ENCODE peak calls at places on chromosomes 3 and 15, in five cellular contexts. One of them, this sample, is unnamed.

GRCh38 chr3:8681349-8681748 is 36.8 kb upstream of the SSUH2 start:
- DNase-seq in GM12865: no peak
- DNase-seq in kidney epithelial cell: no peak
- DNase-seq in mammary epithelial cell: no peak
- DNase-seq in cardiac fibroblast: no peak
- DNase-seq in this sample: no peak

GRCh38 chr15:44157679-44158078 is 37.4 kb downstream of the FRMD5 start:
- DNase-seq in mammary epithelial cell: peak
- DNase-seq in GM12865: no peak
- DNase-seq in kidney epithelial cell: peak
- DNase-seq in cardiac fibroblast: peak
- DNase-seq in this sample: no peak

GRCh38 chr15:89136818-89137772 is 48.8 kb downstream of the ABHD2 start:
- DNase-seq in cardiac fibroblast: peak
- DNase-seq in GM12865: no peak
- DNase-seq in kidney epithelial cell: no peak
- DNase-seq in mammary epithelial cell: no peak
- DNase-seq in this sample: no peak

GRCh38 chr3:188863999-188864406 is 307.8 kb upstream of the TPRG1 start:
- DNase-seq in kidney epithelial cell: no peak
- DNase-seq in cardiac fibroblast: no peak
- DNase-seq in GM12865: no peak
- DNase-seq in mammary epithelial cell: no peak
- DNase-seq in this sample: no peak

GRCh38 chr3:23493846-23494245 is 290.7 kb downstream of the UBE2E2 start:
- DNase-seq in kidney epithelial cell: peak
- DNase-seq in cardiac fibroblast: no peak
- DNase-seq in GM12865: no peak
- DNase-seq in mammary epithelial cell: no peak
- DNase-seq in this sample: no peak

GRCh38 chr3:156207802-156208685 is 87.7 kb downstream of the KCNAB1 start:
- DNase-seq in cardiac fibroblast: peak
- DNase-seq in mammary epithelial cell: no peak
- DNase-seq in GM12865: no peak
- DNase-seq in kidney epithelial cell: no peak
- DNase-seq in this sample: no peak

GRCh38 chr3:18335202-18335601 is 89.9 kb downstream of the SATB1 start:
- DNase-seq in kidney epithelial cell: no peak
- DNase-seq in mammary epithelial cell: peak
- DNase-seq in cardiac fibroblast: peak
- DNase-seq in GM12865: no peak
- DNase-seq in this sample: no peak

GRCh38 chr3:127408684-127409420 is 121.0 kb upstream of the PRR20G start:
- DNase-seq in cardiac fibroblast: no peak
- DNase-seq in kidney epithelial cell: no peak
- DNase-seq in mammary epithelial cell: no peak
- DNase-seq in GM12865: peak
- DNase-seq in this sample: no peak

GRCh38 chr15:42932833-42933515 is 12.4 kb upstream of the TTBK2 start:
- DNase-seq in GM12865: no peak
- DNase-seq in cardiac fibroblast: no peak
- DNase-seq in mammary epithelial cell: peak
- DNase-seq in kidney epithelial cell: no peak
- DNase-seq in this sample: no peak
- TF ChIP-seq CTCF in GM12865: no peak
- TF ChIP-seq CTCF in cardiac fibroblast: no peak
- TF ChIP-seq CTCF in mammary epithelial cell: no peak
- TF ChIP-seq CTCF in kidney epithelial cell: no peak
- TF ChIP-seq CTCF in this sample: no peak

GRCh38 chr15:25439456-25439836 is 622 bp upstream of the UBE3A start:
- DNase-seq in GM12865: peak
- DNase-seq in kidney epithelial cell: no peak
- DNase-seq in cardiac fibroblast: peak
- DNase-seq in mammary epithelial cell: peak
- DNase-seq in this sample: peak

GRCh38 chr15:25436707-25437106 is 2.1 kb downstream of the UBE3A start:
- DNase-seq in cardiac fibroblast: no peak
- DNase-seq in kidney epithelial cell: no peak
- DNase-seq in mammary epithelial cell: no peak
- DNase-seq in GM12865: no peak
- DNase-seq in this sample: no peak

GRCh38 chr15:25437751-25438600 is 848 bp downstream of the UBE3A start:
- DNase-seq in mammary epithelial cell: peak
- DNase-seq in cardiac fibroblast: peak
- DNase-seq in kidney epithelial cell: no peak
- DNase-seq in GM12865: peak
- DNase-seq in this sample: peak

GRCh38 chr15:25441111-25441510 is 2.3 kb upstream of the UBE3A start:
- DNase-seq in cardiac fibroblast: no peak
- DNase-seq in GM12865: no peak
- DNase-seq in mammary epithelial cell: no peak
- DNase-seq in kidney epithelial cell: no peak
- DNase-seq in this sample: no peak

GRCh38 chr15:25438601-25439455 is at the start of gene UBE3A:
- DNase-seq in cardiac fibroblast: peak
- DNase-seq in GM12865: peak
- DNase-seq in mammary epithelial cell: peak
- DNase-seq in kidney epithelial cell: peak
- DNase-seq in this sample: peak
- TF ChIP-seq CTCF in cardiac fibroblast: no peak
- TF ChIP-seq CTCF in GM12865: no peak
- TF ChIP-seq CTCF in mammary epithelial cell: no peak
- TF ChIP-seq CTCF in kidney epithelial cell: peak
- TF ChIP-seq CTCF in this sample: no peak

GRCh38 chr3:168989396-168989795 is 674.1 kb downstream of the MECOM start:
- DNase-seq in GM12865: no peak
- DNase-seq in mammary epithelial cell: peak
- DNase-seq in kidney epithelial cell: no peak
- DNase-seq in cardiac fibroblast: peak
- DNase-seq in this sample: no peak
- TF ChIP-seq CTCF in GM12865: no peak
- TF ChIP-seq CTCF in mammary epithelial cell: no peak
- TF ChIP-seq CTCF in kidney epithelial cell: no peak
- TF ChIP-seq CTCF in cardiac fibroblast: no peak
- TF ChIP-seq CTCF in this sample: no peak

GRCh38 chr3:62497156-62497555 is 123.8 kb upstream of the FEZF2 start:
- DNase-seq in cardiac fibroblast: no peak
- DNase-seq in GM12865: no peak
- DNase-seq in mammary epithelial cell: no peak
- DNase-seq in kidney epithelial cell: no peak
- DNase-seq in this sample: no peak

GRCh38 chr3:62496509-62496908 is 123.2 kb upstream of the FEZF2 start:
- DNase-seq in GM12865: no peak
- DNase-seq in mammary epithelial cell: no peak
- DNase-seq in cardiac fibroblast: no peak
- DNase-seq in kidney epithelial cell: no peak
- DNase-seq in this sample: no peak

DNA sequence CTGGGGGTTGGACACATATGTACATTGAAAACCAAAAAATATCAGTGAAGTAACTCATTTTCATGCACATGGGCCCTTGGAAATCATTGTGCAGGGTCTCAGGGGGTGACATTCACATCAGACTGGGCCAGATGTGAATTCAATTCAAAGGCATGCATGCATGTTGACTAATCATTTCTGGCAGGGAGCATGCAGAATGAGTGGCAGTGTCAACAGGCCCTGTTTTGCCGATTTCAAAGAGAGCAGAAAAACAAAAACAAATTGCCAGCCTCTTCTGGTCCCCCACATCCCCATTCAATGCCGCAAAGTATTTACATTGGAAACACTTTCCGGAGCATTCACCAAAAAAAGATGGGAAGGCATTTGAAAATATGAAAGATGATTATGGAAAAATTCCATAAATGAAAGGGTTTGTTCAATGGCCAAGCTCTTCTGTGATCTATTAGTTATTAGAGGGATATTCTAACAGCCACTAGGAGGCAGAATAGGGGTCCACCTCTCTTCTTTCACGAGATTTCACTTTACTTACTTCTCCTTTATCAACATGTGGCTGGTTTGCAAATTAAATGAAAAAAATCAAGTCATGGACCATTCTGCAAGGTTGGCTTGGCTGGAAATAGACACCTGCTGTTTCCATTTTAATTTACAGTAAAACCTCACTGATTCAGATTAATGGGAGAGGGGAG is 119.9 kb upstream of the FEZF2 start:
- DNase-seq in GM12865: no peak
- DNase-seq in cardiac fibroblast: peak
- DNase-seq in kidney epithelial cell: no peak
- DNase-seq in mammary epithelial cell: no peak
- DNase-seq in this sample: no peak
- TF ChIP-seq CTCF in GM12865: peak
- TF ChIP-seq CTCF in cardiac fibroblast: peak
- TF ChIP-seq CTCF in kidney epithelial cell: peak
- TF ChIP-seq CTCF in mammary epithelial cell: peak
- TF ChIP-seq CTCF in this sample: peak

This sample was measured in GM20000.